ENCODE peak calls at places on chromosomes 6 and 20, in four cellular contexts. W is HCT116, B is SK-N-SH, C is K562. A is an unnamed sample.

GRCh38 chr6:135667694-135668455 is 170.3 kb upstream of the AHI1 start:
- DNase-seq in W (no peak), B (no peak), C (no peak), A (no peak)

GRCh38 chr6:27863962-27864905 is 48.0 kb downstream of the OR2B2 start:
- DNase-seq in W (no peak), B (no peak), C (no peak), A (no peak)

GRCh38 chr6:145086197-145086596 is 649.1 kb downstream of the EPM2A start:
- DNase-seq in W (no peak), B (no peak), C (no peak), A (no peak)

GRCh38 chr6:132734694-132735236 is 20.9 kb upstream of the VNN1 start:
- DNase-seq in W (peak; percentile 28), B (no peak), C (no peak), A (peak; percentile 78)

GRCh38 chr20:35909176-35909575 is 45.1 kb downstream of the SCAND1 start:
- DNase-seq in W (no peak), B (no peak), C (no peak), A (no peak)

GRCh38 chr6:109236140-109237081 is 141.1 kb downstream of the CEP57L1 start:
- DNase-seq in W (no peak), B (no peak), C (peak; percentile 43), A (peak; percentile 46)

GRCh38 chr20:47295921-47296426 is 60.5 kb downstream of the ZMYND8 start:
- DNase-seq in W (no peak), B (no peak), C (no peak), A (no peak)

GRCh38 chr6:17902953-17903352 is 84.5 kb downstream of the KIF13A start:
- DNase-seq in W (no peak), B (no peak), C (no peak), A (no peak)

GRCh38 chr6:128327890-128328289 is 192.5 kb downstream of the PTPRK start:
- DNase-seq in W (peak; percentile 3), B (peak; percentile 1), C (no peak), A (peak; percentile 37)

GRCh38 chr6:41286544-41287346 is at the start of gene TREM1:
- DNase-seq in W (no peak), B (no peak), C (no peak), A (peak; percentile 17)

GRCh38 chr6:72865467-72865866 is 243.6 kb downstream of the KCNQ5 start:
- DNase-seq in W (no peak), B (no peak), C (no peak), A (no peak)

GRCh38 chr20:5528719-5529256 is 212.0 kb upstream of the PROKR2 start:
- DNase-seq in W (peak; percentile 87), B (peak; percentile 70), C (peak; percentile 58), A (peak; percentile 93)

GRCh38 chr6:120557554-120557953 is 776.7 kb downstream of the TBC1D32 start:
- DNase-seq in W (no peak), B (no peak), C (no peak), A (no peak)

GRCh38 chr20:6993526-6993925 is 226.0 kb downstream of the BMP2 start:
- DNase-seq in W (no peak), B (no peak), C (no peak), A (no peak)

GRCh38 chr6:130885392-130886192 is 58.4 kb downstream of the SMLR1 start:
- DNase-seq in W (peak; percentile 80), B (peak; percentile 45), C (peak; percentile 67), A (peak; percentile 85)

GRCh38 chr6:160030103-160030502 is 61.2 kb downstream of the IGF2R start:
- DNase-seq in W (no peak), B (peak; percentile 22), C (no peak), A (no peak)

GRCh38 chr6:39362487-39362865 is 40.0 kb upstream of the KCNK16 start:
- DNase-seq in W (no peak), B (peak; percentile 50), C (no peak), A (no peak)

GRCh38 chr20:41049451-41049850 is 20.8 kb downstream of the TOP1 start:
- DNase-seq in W (no peak), B (no peak), C (no peak), A (no peak)

GRCh38 chr6:56343295-56343694 is 95.9 kb upstream of the COL21A1 start:
- DNase-seq in W (no peak), B (peak; percentile 11), C (no peak), A (no peak)

GRCh38 chr20:48760403-48760889 is 67.4 kb downstream of the PREX1 start:
- DNase-seq in W (no peak), B (no peak), C (no peak), A (no peak)

GRCh38 chr6:75272145-75272840 is 12.3 kb downstream of the TMEM30A start:
- DNase-seq in W (no peak), B (no peak), C (no peak), A (no peak)

GRCh38 chr6:14037402-14038277 is 79.9 kb upstream of the CD83 start:
- DNase-seq in W (no peak), B (no peak), C (no peak), A (no peak)

GRCh38 chr6:5339757-5340156 is 78.4 kb downstream of the FARS2 start:
- DNase-seq in W (no peak), B (no peak), C (no peak), A (no peak)

GRCh38 chr6:90739339-90739738 is 152.5 kb upstream of the MAP3K7 start:
- DNase-seq in W (no peak), B (no peak), C (no peak), A (no peak)

GRCh38 chr6:112337209-112337638 is 9.9 kb upstream of the RFPL4B start:
- DNase-seq in W (peak; percentile 43), B (peak; percentile 84), C (no peak), A (peak; percentile 50)

GRCh38 chr6:159089443-159089842 is 44.7 kb upstream of the TAGAP start:
- DNase-seq in W (no peak), B (no peak), C (no peak), A (no peak)

GRCh38 chr6:26660096-26660425 is 515 bp upstream of the ZNF322 start:
- DNase-seq in W (no peak), B (no peak), C (peak; percentile 54), A (peak; percentile 27)

GRCh38 chr6:65711531-65711930 is 4.5 kb upstream of the EYS start:
- DNase-seq in W (no peak), B (no peak), C (no peak), A (no peak)

GRCh38 chr20:54479138-54479906 is 3.9 kb downstream of the DOK5 start:
- DNase-seq in W (peak; percentile 4), B (peak; percentile 8), C (no peak), A (peak; percentile 42)

GRCh38 chr6:73079611-73079955 is 145.7 kb downstream of the KHDC1L start:
- DNase-seq in W (no peak), B (no peak), C (no peak), A (no peak)

GRCh38 chr6:158818580-158819212 is 472 bp downstream of the EZR start:
- DNase-seq in W (no peak), B (peak; percentile 81), C (peak; percentile 72), A (peak; percentile 54)

GRCh38 chr6:158769696-158770446 is 49.3 kb downstream of the EZR start:
- DNase-seq in W (no peak), B (no peak), C (no peak), A (no peak)

GRCh38 chr6:8940356-8940755 is 505.0 kb upstream of the SLC35B3 start:
- DNase-seq in W (no peak), B (no peak), C (no peak), A (no peak)

GRCh38 chr20:25323486-25324246 is 67.0 kb downstream of the ABHD12 start:
- DNase-seq in W (no peak), B (no peak), C (no peak), A (no peak)

GRCh38 chr6:79763301-79763700 is 132.2 kb downstream of the SH3BGRL2 start:
- DNase-seq in W (no peak), B (no peak), C (no peak), A (no peak)

GRCh38 chr6:79756496-79756895 is 125.4 kb downstream of the SH3BGRL2 start:
- DNase-seq in W (no peak), B (no peak), C (no peak), A (no peak)

GRCh38 chr6:79764758-79765157 is 133.6 kb downstream of the SH3BGRL2 start:
- DNase-seq in W (no peak), B (no peak), C (no peak), A (no peak)

DNA sequence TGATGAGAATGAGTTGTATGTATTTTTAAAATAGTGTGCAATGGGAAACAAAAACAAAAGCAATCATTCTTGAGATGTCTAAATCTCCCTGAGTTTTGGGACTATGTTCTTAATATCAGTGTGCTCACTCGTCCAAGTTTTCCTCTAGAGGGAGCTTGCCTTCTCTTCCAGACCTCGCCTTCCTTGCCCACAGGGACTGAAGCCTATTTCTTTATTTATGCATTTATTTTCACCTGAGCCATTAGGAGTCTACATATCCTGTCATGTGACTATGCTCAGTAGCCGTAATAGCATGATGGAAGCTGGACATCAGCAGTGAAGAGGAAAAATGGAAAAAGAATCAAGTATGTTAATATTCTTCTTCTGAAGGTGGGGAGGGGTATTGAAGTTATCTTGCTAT is 131.2 kb downstream of the SH3BGRL2 start:
- DNase-seq in W (peak; percentile 51), B (no peak), C (no peak), A (no peak)
- TF ChIP-seq ELF1 in W (no peak), B (no peak), C (no peak), A (no peak)

GRCh38 chr20:527571-527886 is 16.1 kb downstream of the CSNK2A1 start:
- DNase-seq in W (no peak), B (no peak), C (no peak), A (peak; percentile 23)

GRCh38 chr20:519999-520398 is 23.6 kb downstream of the CSNK2A1 start:
- DNase-seq in W (no peak), B (no peak), C (no peak), A (no peak)

GRCh38 chr20:517221-517620 is 26.4 kb downstream of the CSNK2A1 start:
- DNase-seq in W (no peak), B (no peak), C (no peak), A (no peak)

DNA sequence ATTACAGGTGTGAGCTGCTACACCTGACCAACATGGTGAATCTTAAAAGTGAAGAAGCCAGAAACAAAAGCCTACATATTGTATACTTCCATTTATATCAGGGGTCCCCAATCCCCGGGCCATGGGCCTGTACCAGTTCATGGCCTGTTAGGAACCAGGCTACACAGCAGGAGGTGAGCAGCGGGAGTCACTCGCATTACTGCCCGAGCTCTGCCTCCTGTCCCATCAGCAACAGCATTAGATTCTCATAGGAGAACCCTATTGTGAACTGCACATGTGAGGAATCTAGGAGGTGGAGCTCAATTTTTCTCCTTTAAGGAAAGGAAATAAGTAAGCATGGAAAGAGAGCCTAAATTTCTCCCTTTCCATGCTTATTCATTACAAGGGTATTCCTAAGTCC is 21.7 kb downstream of the CSNK2A1 start:
- DNase-seq in W (no peak), B (no peak), C (no peak), A (no peak)
- TF ChIP-seq ELF1 in W (no peak), B (no peak), C (no peak), A (no peak)

DNA sequence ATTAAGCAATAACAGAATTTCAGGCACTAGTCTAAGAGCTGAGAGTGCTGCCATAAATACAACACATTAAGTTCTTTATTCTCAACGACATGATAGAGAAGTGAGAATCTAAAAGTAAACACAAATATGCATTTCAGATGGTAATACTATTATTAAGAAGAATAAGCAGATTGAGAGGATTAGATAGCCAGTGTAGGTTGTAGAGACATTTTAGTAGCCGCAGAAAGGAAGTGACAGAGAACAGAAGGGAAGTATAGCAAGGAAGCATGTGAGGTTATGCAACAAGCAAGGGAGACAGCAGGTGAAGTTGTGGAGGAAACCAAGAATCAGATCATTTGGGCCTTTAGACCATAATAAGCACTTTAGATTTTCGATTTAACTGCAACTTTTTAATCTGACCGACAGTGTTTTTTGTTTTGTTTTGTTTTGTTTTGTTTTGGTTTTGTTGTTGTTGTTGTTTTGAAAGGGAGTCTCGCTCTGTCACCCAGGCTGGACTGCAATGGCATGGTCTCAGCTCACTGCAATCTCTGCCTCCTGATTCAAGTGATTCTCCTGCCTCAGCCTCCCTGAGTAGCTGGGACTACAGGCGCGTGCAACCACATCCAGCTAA is 737.0 kb upstream of the ADGRB3 start:
- DNase-seq in W (no peak), B (no peak), C (no peak), A (no peak)
- TF ChIP-seq ELF1 in W (no peak), B (no peak), C (no peak), A (no peak)

GRCh38 chr6:43665376-43665775 is 20.5 kb downstream of the RSPH9 start:
- DNase-seq in W (no peak), B (no peak), C (no peak), A (no peak)
- TF ChIP-seq ELF1 in W (no peak), B (no peak), C (no peak), A (no peak)